ENCODE peak calls at places on chromosome 6, in four cellular contexts. O is K562, D is HepG2, H is GM12878. I is an unnamed sample.

GRCh38 chr6:29763491-29764289 is 40.5 kb downstream of the HLA-F start:
- DNase-seq in O (no peak), D (no peak), H (no peak), I (no peak)

GRCh38 chr6:149723771-149724417 is 6.0 kb upstream of the LATS1 start:
- DNase-seq in O (peak), D (peak), H (no peak), I (peak)

GRCh38 chr6:138349891-138350290 is 27.8 kb upstream of the SMIM28 start:
- DNase-seq in O (no peak), D (no peak), H (no peak), I (no peak)

GRCh38 chr6:130513770-130514169 is 148.0 kb downstream of the TMEM200A start:
- DNase-seq in O (no peak), D (no peak), H (peak), I (no peak)

GRCh38 chr6:108675226-108676160 is 114.8 kb downstream of the FOXO3 start:
- DNase-seq in O (no peak), D (no peak), H (no peak), I (no peak)

GRCh38 chr6:137882225-137882961 is 15.3 kb downstream of the TNFAIP3 start:
- DNase-seq in O (no peak), D (no peak), H (no peak), I (no peak)

GRCh38 chr6:38012573-38012972 is 193.0 kb downstream of the ZFAND3 start:
- DNase-seq in O (peak), D (peak), H (no peak), I (peak)

GRCh38 chr6:14436593-14436992 is 319.0 kb downstream of the CD83 start:
- DNase-seq in O (no peak), D (no peak), H (no peak), I (no peak)

GRCh38 chr6:44008821-44009370 is 118.4 kb downstream of the MRPL14 start:
- DNase-seq in O (no peak), D (no peak), H (no peak), I (no peak)

GRCh38 chr6:24721461-24722215 is 2.7 kb upstream of the C6orf62 start:
- DNase-seq in O (peak), D (no peak), H (no peak), I (no peak)

GRCh38 chr6:56604186-56604585 is 38.5 kb downstream of the DST start:
- DNase-seq in O (no peak), D (no peak), H (no peak), I (no peak)
- TF ChIP-seq TARDBP in O (no peak), D (no peak), H (no peak), I (no peak)

DNA sequence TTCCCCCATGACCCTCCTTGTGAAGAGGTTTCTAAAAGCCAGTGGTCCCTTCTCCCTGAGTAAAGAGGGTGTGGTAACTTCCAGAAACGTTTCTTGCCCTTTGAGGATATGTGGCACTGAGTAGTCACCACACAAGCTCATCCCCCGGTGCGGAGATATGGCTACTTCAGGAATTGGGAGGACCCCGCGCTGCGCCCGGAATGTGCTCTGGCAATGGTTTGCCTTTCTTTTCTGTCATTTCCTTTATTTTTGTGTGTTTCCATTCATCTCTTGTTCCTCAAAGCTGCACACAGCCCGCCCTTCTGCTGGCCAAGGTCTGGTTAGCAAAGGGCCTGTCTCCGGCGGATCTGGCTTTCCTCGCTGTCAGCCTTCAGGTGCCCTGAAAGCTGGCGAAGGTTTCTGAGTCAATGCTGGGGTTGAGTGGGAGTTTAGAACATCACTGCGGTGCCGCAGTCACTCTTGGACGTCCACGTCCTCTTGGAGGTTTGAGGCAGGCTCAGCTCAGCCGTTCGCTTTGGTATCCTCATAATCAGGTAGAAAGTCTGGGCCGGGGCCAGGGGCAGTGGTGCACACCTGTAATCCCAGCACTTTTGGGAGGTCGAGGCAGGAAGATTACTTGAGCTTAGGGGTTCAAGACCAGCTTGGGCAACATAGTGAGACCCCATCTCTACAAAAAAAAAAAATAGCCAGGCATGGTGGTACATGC is 67.2 kb downstream of the TCP11 start:
- DNase-seq in O (no peak), D (no peak), H (no peak), I (no peak)
- TF ChIP-seq TARDBP in O (no peak), D (no peak), H (no peak), I (no peak)

GRCh38 chr6:158769696-158770446 is 49.3 kb downstream of the EZR start:
- DNase-seq in O (no peak), D (no peak), H (no peak), I (no peak)
- TF ChIP-seq TARDBP in O (no peak), D (no peak), H (no peak), I (no peak)

DNA sequence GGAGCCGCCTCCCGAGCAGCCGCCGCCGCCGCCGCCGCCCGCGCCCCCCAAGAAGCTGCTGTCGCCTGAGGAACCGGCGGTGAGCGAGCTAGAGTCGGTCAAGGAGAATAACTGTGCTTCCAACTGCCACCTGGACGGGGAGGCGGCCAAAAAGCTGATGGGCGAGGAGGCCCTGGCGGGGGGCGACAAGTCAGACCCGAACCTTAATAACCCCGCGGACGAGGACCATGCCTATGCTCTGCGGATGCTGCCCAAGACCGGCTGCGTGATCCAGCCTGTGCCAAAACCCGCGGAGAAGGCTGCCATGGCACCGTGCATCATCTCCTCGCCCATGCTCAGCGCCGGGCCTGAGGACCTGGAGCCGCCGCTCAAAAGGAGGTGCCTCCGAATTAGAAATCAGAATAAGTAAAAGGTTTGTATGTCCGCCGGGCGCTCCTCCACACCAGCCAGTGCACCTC is 145.2 kb downstream of the SOBP start:
- DNase-seq in O (no peak), D (no peak), H (no peak), I (no peak)
- TF ChIP-seq TARDBP in O (no peak), D (no peak), H (no peak), I (no peak)

GRCh38 chr6:71393471-71393870 is 104.9 kb downstream of the OGFRL1 start:
- DNase-seq in O (no peak), D (no peak), H (no peak), I (no peak)

GRCh38 chr6:71394001-71394432 is 105.4 kb downstream of the OGFRL1 start:
- DNase-seq in O (no peak), D (no peak), H (no peak), I (no peak)

GRCh38 chr6:71396410-71396801 is 107.8 kb downstream of the OGFRL1 start:
- DNase-seq in O (no peak), D (no peak), H (peak), I (no peak)

GRCh38 chr6:71392286-71392685 is 103.7 kb downstream of the OGFRL1 start:
- DNase-seq in O (no peak), D (no peak), H (no peak), I (no peak)

GRCh38 chr6:71395731-71396409 is 107.3 kb downstream of the OGFRL1 start:
- DNase-seq in O (no peak), D (no peak), H (no peak), I (no peak)
- TF ChIP-seq TARDBP in O (no peak), D (no peak), H (no peak), I (no peak)

DNA sequence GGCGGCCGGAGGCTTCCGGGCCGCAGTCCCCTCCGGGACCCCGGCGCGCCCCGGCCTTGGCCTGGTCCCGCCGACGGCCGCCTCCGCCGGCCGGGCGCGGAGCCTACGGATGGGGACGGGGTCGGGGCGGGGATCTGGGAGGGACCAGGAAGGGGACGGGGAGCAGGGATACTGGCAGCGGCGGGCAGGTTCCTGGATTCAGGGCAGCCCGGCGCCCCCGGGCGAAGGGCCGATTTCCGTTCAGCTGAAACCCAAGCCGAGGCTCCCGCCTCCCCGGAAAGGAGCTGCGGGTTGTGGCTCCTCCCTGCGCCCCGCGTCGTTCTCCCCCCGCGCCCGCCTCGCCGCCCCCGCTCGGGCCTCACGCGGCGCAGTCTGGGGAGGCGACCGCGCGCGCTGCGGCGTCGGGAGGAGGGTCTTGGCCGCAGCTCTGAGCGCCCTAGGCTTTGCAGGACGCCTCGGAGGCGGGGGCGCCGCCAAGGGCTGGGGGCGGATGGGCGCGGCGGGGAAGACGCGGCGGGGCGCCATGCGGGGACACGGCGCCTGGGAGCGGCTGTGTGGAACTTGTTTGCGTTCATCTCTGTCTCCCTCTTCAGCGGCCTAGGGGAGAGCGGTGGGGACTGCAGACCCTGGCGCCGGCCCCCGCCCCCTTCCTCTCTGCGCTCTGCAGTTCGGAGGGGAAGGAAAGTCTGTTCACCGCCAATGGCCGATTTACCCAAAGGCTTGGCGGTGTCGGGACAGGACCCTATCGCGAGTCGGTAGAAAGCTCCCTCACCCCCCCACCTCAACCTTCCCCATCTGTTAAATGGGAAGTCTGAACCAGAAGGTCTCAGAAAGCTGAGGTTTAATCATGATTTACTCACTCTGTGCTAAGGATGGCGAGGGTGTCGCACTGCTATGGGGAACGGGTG is 22.7 kb upstream of the TMEM181 start:
- DNase-seq in O (peak), D (peak), H (no peak), I (peak)
- TF ChIP-seq TARDBP in O (no peak), D (peak), H (no peak), I (no peak)

DNA sequence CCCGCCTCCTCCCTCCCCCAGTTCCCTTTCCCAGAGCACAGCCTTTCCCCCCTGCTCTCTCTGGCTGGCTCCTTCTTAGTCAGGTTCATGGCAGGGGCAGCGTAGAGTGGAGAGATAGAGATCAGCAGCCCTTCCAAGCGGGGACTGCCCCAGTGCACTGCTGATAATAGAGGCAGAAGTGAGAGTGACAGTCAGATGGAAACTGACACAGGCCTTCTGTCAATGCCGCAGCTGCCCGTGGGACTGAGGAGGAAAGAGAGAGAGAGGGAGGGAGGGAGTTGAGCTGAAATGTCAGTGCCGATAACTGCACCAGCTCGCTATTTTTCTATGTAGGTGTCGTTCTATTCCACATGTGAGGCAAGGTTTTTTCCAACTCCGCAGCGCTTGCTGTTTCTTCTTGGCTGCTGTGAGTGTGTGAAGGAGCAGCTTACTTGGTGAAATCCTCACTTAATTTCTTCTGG is 386.2 kb upstream of the MMS22L start:
- DNase-seq in O (no peak), D (no peak), H (peak), I (no peak)
- TF ChIP-seq TARDBP in O (no peak), D (no peak), H (peak), I (no peak)